ENCODE peak calls at places on chromosome 19, in seven cellular contexts. H, R, V, T, A, F and G are unnamed samples.

GRCh38 chr19:13234518-13234917 is 84.3 kb downstream of the IER2 start:
- DNase-seq in H (no peak), R (no peak), V (peak; percentile 46), T (no peak), A (peak; percentile 88), F (peak; percentile 41), G (no peak)

GRCh38 chr19:56554272-56554869 is 12.9 kb upstream of the ZNF470 start:
- DNase-seq in H (no peak), R (no peak), V (no peak), T (no peak), A (no peak), F (no peak), G (no peak)

GRCh38 chr19:7665076-7665475 is 3.8 kb upstream of the RETN start:
- DNase-seq in H (no peak), R (peak; percentile 46), V (peak; percentile 55), T (no peak), A (no peak), F (peak; percentile 88), G (no peak)

GRCh38 chr19:16890461-16891184 is 1.8 kb downstream of the F2RL3 start:
- DNase-seq in H (no peak), R (no peak), V (no peak), T (no peak), A (no peak), F (no peak), G (no peak)

GRCh38 chr19:2575734-2576481 is 100.0 kb downstream of the GADD45B start:
- DNase-seq in H (no peak), R (peak; percentile 45), V (peak; percentile 97), T (peak; percentile 70), A (peak; percentile 31), F (peak; percentile 95), G (no peak)

GRCh38 chr19:56692496-56692895 is 20.9 kb upstream of the ZNF835 start:
- DNase-seq in H (no peak), R (no peak), V (peak; percentile 8), T (no peak), A (no peak), F (no peak), G (no peak)

GRCh38 chr19:772043-772442 is 21.1 kb downstream of the MISP start:
- DNase-seq in H (no peak), R (no peak), V (no peak), T (no peak), A (no peak), F (no peak), G (no peak)

GRCh38 chr19:55113570-55114039 is 3.8 kb downstream of the PPP1R12C start:
- DNase-seq in H (no peak), R (peak; percentile 84), V (peak; percentile 90), T (peak; percentile 78), A (peak; percentile 71), F (peak; percentile 95), G (no peak)

GRCh38 chr19:55529636-55530230 is 7.2 kb downstream of the SBK2 start:
- DNase-seq in H (no peak), R (no peak), V (no peak), T (no peak), A (no peak), F (no peak), G (no peak)

GRCh38 chr19:5877427-5877826 is 7.1 kb upstream of the FUT5 start:
- DNase-seq in H (no peak), R (no peak), V (no peak), T (no peak), A (no peak), F (no peak), G (no peak)

GRCh38 chr19:35348909-35349611 is 1.4 kb downstream of the FFAR1 start:
- DNase-seq in H (no peak), R (no peak), V (no peak), T (no peak), A (no peak), F (no peak), G (no peak)

GRCh38 chr19:42466521-42467436 is 24.0 kb upstream of the CXCL17 start:
- DNase-seq in H (no peak), R (no peak), V (peak; percentile 34), T (no peak), A (no peak), F (peak; percentile 73), G (no peak)

GRCh38 chr19:43499042-43499441 is 5.5 kb downstream of the PHLDB3 start:
- DNase-seq in H (no peak), R (no peak), V (no peak), T (no peak), A (no peak), F (no peak), G (no peak)

GRCh38 chr19:58581227-58582141 is 8.3 kb upstream of the MZF1 start:
- DNase-seq in H (peak; percentile 70), R (peak; percentile 74), V (peak; percentile 94), T (no peak), A (peak; percentile 85), F (peak; percentile 90), G (peak; percentile 68)

GRCh38 chr19:45450042-45450380 is 17.8 kb upstream of the FOSB start:
- DNase-seq in H (no peak), R (no peak), V (no peak), T (no peak), A (no peak), F (no peak), G (no peak)

GRCh38 chr19:52923782-52924593 is 760 bp upstream of the ZNF888 start:
- DNase-seq in H (no peak), R (no peak), V (peak; percentile 49), T (peak; percentile 44), A (peak; percentile 77), F (peak; percentile 42), G (no peak)
- TF ChIP-seq CTCF in H (no peak), R (no peak), V (no peak), T (no peak), A (no peak), F (no peak), G (no peak)

GRCh38 chr19:47427241-47428176 is 8.2 kb upstream of the MEIS3 start:
- DNase-seq in H (no peak), R (no peak), V (peak; percentile 60), T (peak; percentile 34), A (peak; percentile 57), F (peak; percentile 68), G (peak; percentile 84)
- TF ChIP-seq CTCF in H (peak; percentile 99), R (peak; percentile 91), V (peak; percentile 95), T (peak; percentile 82), A (peak; percentile 82), F (peak; percentile 92), G (peak; percentile 86)

GRCh38 chr19:18161691-18162039 is 8.7 kb downstream of the PIK3R2 start:
- DNase-seq in H (no peak), R (no peak), V (no peak), T (no peak), A (no peak), F (no peak), G (no peak)
- TF ChIP-seq CTCF in H (no peak), R (no peak), V (no peak), T (no peak), A (no peak), F (no peak), G (no peak)

GRCh38 chr19:11697284-11697855 is 41.4 kb downstream of the ZNF823 start:
- DNase-seq in H (no peak), R (no peak), V (no peak), T (no peak), A (no peak), F (no peak), G (no peak)

GRCh38 chr19:11694533-11695439 is 44.0 kb downstream of the ZNF823 start:
- DNase-seq in H (peak; percentile 84), R (peak; percentile 70), V (peak; percentile 92), T (peak; percentile 94), A (peak; percentile 100), F (peak; percentile 94), G (peak; percentile 91)

GRCh38 chr19:11698231-11698630 is 40.5 kb downstream of the ZNF823 start:
- DNase-seq in H (no peak), R (no peak), V (no peak), T (no peak), A (no peak), F (no peak), G (no peak)

GRCh38 chr19:11692127-11692790 is 46.5 kb downstream of the ZNF823 start:
- DNase-seq in H (no peak), R (no peak), V (no peak), T (no peak), A (no peak), F (no peak), G (no peak)

GRCh38 chr19:11693505-11694499 is 44.9 kb downstream of the ZNF823 start:
- DNase-seq in H (no peak), R (no peak), V (peak; percentile 74), T (no peak), A (peak; percentile 17), F (peak; percentile 66), G (no peak)
- TF ChIP-seq CTCF in H (no peak), R (no peak), V (no peak), T (no peak), A (no peak), F (no peak), G (no peak)

GRCh38 chr19:10565028-10565566 is 713 bp downstream of the KRI1 start:
- DNase-seq in H (no peak), R (no peak), V (peak; percentile 46), T (peak; percentile 32), A (peak; percentile 51), F (peak; percentile 49), G (peak; percentile 34)
- TF ChIP-seq CTCF in H (peak; percentile 58), R (peak; percentile 42), V (peak; percentile 26), T (peak; percentile 14), A (no peak), F (peak; percentile 45), G (no peak)

GRCh38 chr19:38373907-38374331 is 452 bp upstream of the PSMD8 start:
- DNase-seq in H (no peak), R (no peak), V (no peak), T (no peak), A (peak; percentile 12), F (no peak), G (no peak)

GRCh38 chr19:38375748-38376147 is 1.4 kb downstream of the PSMD8 start:
- DNase-seq in H (no peak), R (no peak), V (peak; percentile 62), T (no peak), A (no peak), F (no peak), G (no peak)

GRCh38 chr19:38375098-38375493 is 725 bp downstream of the PSMD8 start:
- DNase-seq in H (no peak), R (no peak), V (no peak), T (no peak), A (no peak), F (no peak), G (no peak)

GRCh38 chr19:38376576-38376975 is 2.2 kb downstream of the PSMD8 start:
- DNase-seq in H (no peak), R (no peak), V (no peak), T (no peak), A (no peak), F (no peak), G (no peak)

GRCh38 chr19:38374332-38375097 is at the start of gene PSMD8:
- DNase-seq in H (peak; percentile 99), R (peak; percentile 95), V (peak; percentile 98), T (peak; percentile 99), A (peak; percentile 99), F (peak; percentile 99), G (peak; percentile 94)
- TF ChIP-seq CTCF in H (no peak), R (no peak), V (no peak), T (no peak), A (peak; percentile 36), F (peak; percentile 25), G (peak; percentile 42)